ENCODE peak calls at places on chromosomes 2 and 18, in six cellular contexts. U is Caki2, G is breast epithelium, K is fibroblast of mammary gland, E is sciatic nerve, S is EL. R is an unnamed sample.

GRCh38 chr2:144430722-144431163 is 89.2 kb downstream of the ZEB2 start:
- DNase-seq in E (no peak), S (no peak), G (no peak), K (peak), U (no peak), R (no peak)

GRCh38 chr2:232487385-232488096 is at the start of gene ECEL1:
- DNase-seq in G (no peak), S (no peak), U (no peak), E (no peak), K (no peak), R (no peak)

GRCh38 chr2:106816974-106817373 is 69.0 kb downstream of the ST6GAL2 start:
- DNase-seq in S (no peak), U (no peak), K (no peak), G (no peak), E (no peak), R (no peak)

GRCh38 chr18:65754121-65754520 is 3.3 kb downstream of the CDH7 start:
- DNase-seq in S (no peak), E (no peak), U (peak), K (no peak), G (no peak), R (peak)

GRCh38 chr2:207706936-207707860 is 4.2 kb upstream of the CCNYL1 start:
- DNase-seq in E (no peak), G (no peak), U (no peak), K (no peak), S (no peak), R (no peak)

GRCh38 chr2:38130877-38131276 is 54.9 kb upstream of the CYP1B1 start:
- DNase-seq in G (no peak), S (no peak), U (no peak), E (no peak), K (no peak), R (no peak)

GRCh38 chr2:176002684-176003225 is 688 bp upstream of the LNPK start:
- DNase-seq in G (no peak), S (peak), K (peak), E (peak), U (no peak), R (peak)

GRCh38 chr18:64142904-64143303 is 6.0 kb downstream of the LINC00305 start:
- DNase-seq in S (no peak), K (no peak), E (no peak), G (no peak), U (no peak), R (no peak)

GRCh38 chr2:102764083-102764482 is 2.3 kb downstream of the TMEM182 start:
- DNase-seq in G (no peak), E (no peak), S (no peak), K (peak), U (peak), R (no peak)

GRCh38 chr2:30631051-30631671 is 176.1 kb downstream of the CAPN13 start:
- DNase-seq in K (no peak), U (no peak), S (no peak), G (no peak), E (no peak), R (peak)

GRCh38 chr2:190858817-190859216 is 21.8 kb upstream of the GLS start:
- DNase-seq in K (peak), U (peak), G (no peak), E (no peak), S (peak), R (no peak)

GRCh38 chr2:134314656-134315377 is 60.9 kb downstream of the MGAT5 start:
- DNase-seq in U (no peak), G (no peak), E (no peak), K (no peak), S (no peak), R (no peak)

GRCh38 chr2:140975237-140975636 is 1155.6 kb downstream of the LRP1B start:
- DNase-seq in U (no peak), E (no peak), K (peak), S (peak), G (no peak), R (no peak)

GRCh38 chr2:173982918-173983317 is 17.7 kb upstream of the SP3 start:
- DNase-seq in G (no peak), S (no peak), K (peak), E (no peak), U (peak), R (no peak)

GRCh38 chr2:12534646-12535263 is 182.0 kb upstream of the TRIB2 start:
- DNase-seq in K (peak), S (peak), G (no peak), E (no peak), U (peak), R (no peak)

GRCh38 chr18:8391068-8391467 is 218.2 kb upstream of the RAB12 start:
- DNase-seq in K (no peak), S (no peak), E (no peak), U (no peak), G (no peak), R (no peak)

GRCh38 chr2:221204699-221205098 is 367.4 kb downstream of the EPHA4 start:
- DNase-seq in S (no peak), K (no peak), U (no peak), G (no peak), E (no peak), R (no peak)

GRCh38 chr2:240348522-240348921 is 86.9 kb upstream of the GPC1 start:
- DNase-seq in K (no peak), G (no peak), E (peak), U (no peak), S (no peak), R (no peak)

GRCh38 chr2:63053889-63054725 is 3.5 kb downstream of the OTX1 start:
- DNase-seq in K (no peak), S (peak), U (no peak), E (peak), G (no peak), R (no peak)

GRCh38 chr2:230677182-230677946 is 35.3 kb upstream of the CAB39 start:
- DNase-seq in K (peak), G (no peak), S (peak), E (no peak), U (no peak), R (no peak)

GRCh38 chr2:11750422-11750821 is 4.0 kb downstream of the LPIN1 start:
- DNase-seq in U (no peak), G (no peak), S (peak), K (peak), E (no peak), R (peak)

GRCh38 chr18:13369756-13370510 is 151.4 kb downstream of the LDLRAD4 start:
- DNase-seq in G (no peak), K (peak), S (no peak), U (no peak), E (no peak), R (peak)

GRCh38 chr18:48317781-48318381 is 91.3 kb downstream of the ZBTB7C start:
- DNase-seq in G (no peak), U (no peak), K (no peak), S (no peak), E (no peak), R (no peak)